ENCODE peak calls at places on chromosome 1, in eight cellular contexts. P is body of pancreas; W is AG09319; G is choroid plexus epithelial cell; S is HFFc6; X is neural crest cell; I is cardiac muscle cell; Z is CD8-positive, alpha-beta T cell. R is an unnamed sample.

GRCh38 chr1:239243003-239243402 is 143.4 kb upstream of the CHRM3 start:
- DNase-seq in P (no peak), W (no peak), G (no peak), S (no peak), X (no peak), I (no peak), Z (no peak), R (no peak)

GRCh38 chr1:192488058-192488457 is 87.5 kb upstream of the RGS1 start:
- DNase-seq in P (no peak), W (no peak), G (no peak), S (no peak), X (no peak), I (no peak), Z (no peak), R (no peak)

GRCh38 chr1:241701483-241702290 is 49.6 kb downstream of the WDR64 start:
- DNase-seq in P (no peak), W (peak), G (no peak), S (no peak), X (no peak), I (no peak), Z (no peak), R (no peak)

GRCh38 chr1:47624531-47624930 is 186.7 kb downstream of the FOXD2 start:
- DNase-seq in P (peak), W (no peak), G (no peak), S (no peak), X (no peak), I (no peak), Z (no peak), R (no peak)

GRCh38 chr1:230972855-230973271 is 5.8 kb downstream of the TTC13 start:
- DNase-seq in P (no peak), W (no peak), G (no peak), S (peak), X (no peak), I (no peak), Z (no peak), R (peak)

GRCh38 chr1:193181985-193182384 is 4.4 kb downstream of the B3GALT2 start:
- DNase-seq in P (no peak), W (no peak), G (peak), S (no peak), X (no peak), I (no peak), Z (no peak), R (no peak)

GRCh38 chr1:54814571-54814970 is 13.4 kb upstream of the TTC22 start:
- DNase-seq in P (no peak), W (no peak), G (no peak), S (no peak), X (no peak), I (no peak), Z (no peak), R (no peak)

GRCh38 chr1:3351300-3352083 is 103.0 kb upstream of the ARHGEF16 start:
- DNase-seq in P (no peak), W (no peak), G (no peak), S (no peak), X (no peak), I (no peak), Z (no peak), R (no peak)

GRCh38 chr1:202661136-202661845 is 49.0 kb downstream of the SYT2 start:
- DNase-seq in P (no peak), W (no peak), G (no peak), S (no peak), X (no peak), I (no peak), Z (no peak), R (no peak)
- TF ChIP-seq CTCF in P (no peak), W (peak), G (peak), S (peak), X (peak), I (no peak), Z (no peak), R (no peak)

DNA sequence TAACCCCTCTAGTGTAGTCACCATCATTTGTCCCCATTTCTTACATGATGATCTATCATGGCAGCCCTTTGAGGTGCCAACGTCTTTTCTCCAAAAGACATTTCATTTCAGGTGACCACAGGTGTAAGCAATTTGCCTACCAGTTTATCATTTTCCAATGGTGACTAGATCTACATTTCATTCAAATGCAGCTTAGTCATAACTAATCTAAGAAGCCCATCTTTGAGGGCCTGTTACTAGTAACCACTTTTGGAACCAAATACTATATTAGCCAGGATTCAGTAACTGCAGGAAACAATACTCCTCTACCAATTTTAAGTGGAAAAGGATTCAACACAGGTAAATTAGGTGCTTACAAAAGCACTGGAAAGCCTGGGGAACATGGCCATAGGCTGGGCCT is 30.6 kb upstream of the TMEM54 start:
- DNase-seq in P (no peak), W (no peak), G (no peak), S (no peak), X (no peak), I (no peak), Z (no peak), R (no peak)
- TF ChIP-seq CTCF in P (no peak), W (no peak), G (no peak), S (no peak), X (no peak), I (no peak), Z (no peak), R (no peak)

DNA sequence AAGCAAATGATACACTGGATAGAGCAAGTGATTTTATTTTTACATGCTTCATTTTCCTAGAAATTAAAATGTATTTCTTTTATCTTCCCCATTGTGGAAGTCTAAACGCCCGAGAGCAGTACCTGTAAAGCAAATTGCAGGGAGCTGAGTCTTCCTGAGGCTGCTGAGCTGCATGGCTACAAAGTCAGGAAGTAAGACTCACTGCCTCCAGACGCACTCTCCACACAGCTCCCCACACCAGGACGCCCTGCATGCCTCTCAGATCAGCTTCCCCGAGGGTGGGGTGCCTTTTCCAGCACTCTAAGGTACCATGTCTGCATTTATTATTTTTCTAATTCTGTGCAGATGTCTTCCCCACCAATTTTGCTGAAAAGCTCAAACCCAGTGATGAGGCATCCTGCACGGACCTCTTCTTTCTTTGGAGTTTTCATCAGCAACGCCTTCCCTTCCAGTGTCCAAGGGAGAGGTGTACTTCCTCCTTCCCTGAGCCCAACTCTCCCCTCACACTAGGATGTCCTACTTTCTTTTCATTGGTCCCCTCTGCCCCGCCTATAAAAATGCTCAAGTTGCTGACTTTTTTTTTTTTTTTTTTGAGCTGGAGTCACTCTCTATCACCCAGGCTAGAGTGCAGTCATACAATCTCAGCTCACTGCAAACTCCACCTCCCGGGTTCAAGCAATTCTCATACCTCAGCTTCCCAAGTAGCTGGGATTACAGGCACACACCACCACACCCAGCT is 114.7 kb downstream of the PCNX2 start:
- DNase-seq in P (no peak), W (no peak), G (peak), S (no peak), X (no peak), I (no peak), Z (no peak), R (no peak)
- TF ChIP-seq CTCF in P (no peak), W (no peak), G (no peak), S (no peak), X (no peak), I (no peak), Z (no peak), R (no peak)

GRCh38 chr1:90475623-90476022 is 241.5 kb downstream of the BARHL2 start:
- DNase-seq in P (no peak), W (no peak), G (peak), S (no peak), X (no peak), I (peak), Z (no peak), R (no peak)
- TF ChIP-seq CTCF in P (no peak), W (no peak), G (peak), S (no peak), X (peak), I (no peak), Z (no peak), R (no peak)

GRCh38 chr1:67144696-67145095 is 9.9 kb upstream of the C1orf141 start:
- DNase-seq in P (no peak), W (no peak), G (peak), S (no peak), X (no peak), I (no peak), Z (no peak), R (peak)
- TF ChIP-seq CTCF in P (no peak), W (peak), G (peak), S (peak), X (peak), I (peak), Z (peak), R (peak)

DNA sequence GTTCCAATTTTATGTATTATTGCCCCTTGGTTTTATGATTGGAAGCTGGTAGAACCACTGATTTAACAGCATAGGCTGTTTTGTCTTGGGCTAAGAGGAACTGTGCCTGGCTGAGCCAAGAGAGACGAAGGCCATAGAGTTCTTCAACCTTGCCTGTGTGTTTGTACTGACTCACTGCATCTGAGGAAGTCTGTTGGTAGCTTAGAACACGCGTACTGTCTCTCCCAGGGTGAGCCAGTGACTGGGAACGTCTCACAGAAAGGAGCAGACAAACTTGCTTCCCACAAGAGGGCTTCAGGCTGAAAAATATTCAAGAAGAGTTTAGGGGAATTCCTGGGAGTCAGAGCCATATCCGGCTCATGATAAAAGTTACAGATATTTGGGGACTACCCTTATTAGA is 14.9 kb downstream of the TMEM51 start:
- DNase-seq in P (no peak), W (no peak), G (peak), S (peak), X (no peak), I (no peak), Z (no peak), R (no peak)
- TF ChIP-seq CTCF in P (no peak), W (no peak), G (peak), S (no peak), X (no peak), I (peak), Z (no peak), R (no peak)

GRCh38 chr1:233025156-233025555 is 74.7 kb downstream of the NTPCR start:
- DNase-seq in P (peak), W (no peak), G (peak), S (no peak), X (peak), I (peak), Z (no peak), R (peak)
- TF ChIP-seq CTCF in P (peak), W (peak), G (peak), S (peak), X (peak), I (peak), Z (no peak), R (no peak)

GRCh38 chr1:23198373-23198772 is 18.9 kb downstream of the HTR1D start:
- DNase-seq in P (no peak), W (peak), G (peak), S (peak), X (no peak), I (no peak), Z (no peak), R (no peak)
- TF ChIP-seq CTCF in P (no peak), W (no peak), G (peak), S (peak), X (no peak), I (peak), Z (no peak), R (no peak)

GRCh38 chr1:31757204-31757679 is 6.9 kb downstream of the ADGRB2 start:
- DNase-seq in P (no peak), W (no peak), G (no peak), S (no peak), X (no peak), I (no peak), Z (no peak), R (no peak)
- TF ChIP-seq CTCF in P (no peak), W (no peak), G (no peak), S (no peak), X (no peak), I (no peak), Z (no peak), R (no peak)

R was measured in GM20000.